ENCODE peak calls at places on chromosomes 3 and 15, in nine cellular contexts. One of them, this sample, is unnamed.

GRCh38 chr15:71599404-71600225 is 210.7 kb upstream of the NR2E3 start:
- DNase-seq in PC-9: no peak
- DNase-seq in activated gamma-delta T cell treated with Interleukin-2 at 50 U/mL for 16 hours: no peak
- DNase-seq in GM23338: no peak
- DNase-seq in activated naive CD4-positive, alpha-beta T cell: no peak
- DNase-seq in NCI-H1417: no peak
- DNase-seq in A172: no peak
- DNase-seq in K562: no peak
- DNase-seq in AML-193: no peak
- DNase-seq in this sample: peak; percentile 76

GRCh38 chr3:197013989-197014388 is 15.6 kb downstream of the MELTF start:
- DNase-seq in PC-9: no peak
- DNase-seq in activated gamma-delta T cell treated with Interleukin-2 at 50 U/mL for 16 hours: no peak
- DNase-seq in GM23338: no peak
- DNase-seq in activated naive CD4-positive, alpha-beta T cell: no peak
- DNase-seq in NCI-H1417: no peak
- DNase-seq in A172: no peak
- DNase-seq in K562: no peak
- DNase-seq in AML-193: no peak
- DNase-seq in this sample: no peak

GRCh38 chr3:39638286-39638685 is 170.8 kb downstream of the MOBP start:
- DNase-seq in PC-9: no peak
- DNase-seq in activated gamma-delta T cell treated with Interleukin-2 at 50 U/mL for 16 hours: no peak
- DNase-seq in GM23338: no peak
- DNase-seq in activated naive CD4-positive, alpha-beta T cell: no peak
- DNase-seq in NCI-H1417: no peak
- DNase-seq in A172: peak; percentile 19
- DNase-seq in K562: no peak
- DNase-seq in AML-193: no peak
- DNase-seq in this sample: no peak

GRCh38 chr3:35664460-35664919 is 25.2 kb downstream of the ARPP21 start:
- DNase-seq in PC-9: no peak
- DNase-seq in activated gamma-delta T cell treated with Interleukin-2 at 50 U/mL for 16 hours: no peak
- DNase-seq in GM23338: peak; percentile 52
- DNase-seq in activated naive CD4-positive, alpha-beta T cell: no peak
- DNase-seq in NCI-H1417: peak; percentile 75
- DNase-seq in A172: peak; percentile 46
- DNase-seq in K562: no peak
- DNase-seq in AML-193: no peak
- DNase-seq in this sample: peak; percentile 89

GRCh38 chr3:5787863-5788488 is 600.5 kb downstream of the EDEM1 start:
- DNase-seq in PC-9: no peak
- DNase-seq in activated gamma-delta T cell treated with Interleukin-2 at 50 U/mL for 16 hours: no peak
- DNase-seq in GM23338: no peak
- DNase-seq in activated naive CD4-positive, alpha-beta T cell: no peak
- DNase-seq in NCI-H1417: peak; percentile 5
- DNase-seq in A172: no peak
- DNase-seq in K562: peak; percentile 26
- DNase-seq in AML-193: no peak
- DNase-seq in this sample: peak; percentile 70

GRCh38 chr15:57217716-57218598 is 158.3 kb upstream of the CGNL1 start:
- DNase-seq in PC-9: no peak
- DNase-seq in activated gamma-delta T cell treated with Interleukin-2 at 50 U/mL for 16 hours: no peak
- DNase-seq in GM23338: no peak
- DNase-seq in activated naive CD4-positive, alpha-beta T cell: no peak
- DNase-seq in NCI-H1417: peak; percentile 35
- DNase-seq in A172: peak; percentile 14
- DNase-seq in K562: no peak
- DNase-seq in AML-193: no peak
- DNase-seq in this sample: peak; percentile 76

GRCh38 chr15:80041497-80042253 is 17.8 kb upstream of the ZFAND6 start:
- DNase-seq in PC-9: no peak
- DNase-seq in activated gamma-delta T cell treated with Interleukin-2 at 50 U/mL for 16 hours: no peak
- DNase-seq in GM23338: no peak
- DNase-seq in activated naive CD4-positive, alpha-beta T cell: no peak
- DNase-seq in NCI-H1417: no peak
- DNase-seq in A172: no peak
- DNase-seq in K562: no peak
- DNase-seq in AML-193: no peak
- DNase-seq in this sample: no peak

GRCh38 chr3:66485291-66485968 is 15.4 kb downstream of the LRIG1 start:
- DNase-seq in PC-9: no peak
- DNase-seq in activated gamma-delta T cell treated with Interleukin-2 at 50 U/mL for 16 hours: no peak
- DNase-seq in GM23338: no peak
- DNase-seq in activated naive CD4-positive, alpha-beta T cell: no peak
- DNase-seq in NCI-H1417: no peak
- DNase-seq in A172: peak; percentile 32
- DNase-seq in K562: no peak
- DNase-seq in AML-193: no peak
- DNase-seq in this sample: peak; percentile 67

GRCh38 chr3:196660381-196661166 is 21.1 kb downstream of the NRROS start:
- DNase-seq in PC-9: no peak
- DNase-seq in activated gamma-delta T cell treated with Interleukin-2 at 50 U/mL for 16 hours: no peak
- DNase-seq in GM23338: no peak
- DNase-seq in activated naive CD4-positive, alpha-beta T cell: no peak
- DNase-seq in NCI-H1417: no peak
- DNase-seq in A172: no peak
- DNase-seq in K562: no peak
- DNase-seq in AML-193: no peak
- DNase-seq in this sample: no peak

GRCh38 chr3:72088486-72089025 is 303.6 kb upstream of the PROK2 start:
- DNase-seq in PC-9: no peak
- DNase-seq in activated gamma-delta T cell treated with Interleukin-2 at 50 U/mL for 16 hours: no peak
- DNase-seq in GM23338: peak; percentile 14
- DNase-seq in activated naive CD4-positive, alpha-beta T cell: no peak
- DNase-seq in NCI-H1417: no peak
- DNase-seq in A172: no peak
- DNase-seq in K562: no peak
- DNase-seq in AML-193: no peak
- DNase-seq in this sample: no peak

GRCh38 chr15:81480645-81481053 is 106.6 kb upstream of the TMC3 start:
- DNase-seq in PC-9: no peak
- DNase-seq in activated gamma-delta T cell treated with Interleukin-2 at 50 U/mL for 16 hours: peak; percentile 8
- DNase-seq in GM23338: peak; percentile 78
- DNase-seq in activated naive CD4-positive, alpha-beta T cell: no peak
- DNase-seq in NCI-H1417: peak; percentile 68
- DNase-seq in A172: peak; percentile 43
- DNase-seq in K562: peak; percentile 27
- DNase-seq in AML-193: peak; percentile 50
- DNase-seq in this sample: peak; percentile 77

GRCh38 chr3:127483902-127484591 is 106.5 kb downstream of the TPRA1 start:
- DNase-seq in PC-9: no peak
- DNase-seq in activated gamma-delta T cell treated with Interleukin-2 at 50 U/mL for 16 hours: no peak
- DNase-seq in GM23338: no peak
- DNase-seq in activated naive CD4-positive, alpha-beta T cell: no peak
- DNase-seq in NCI-H1417: no peak
- DNase-seq in A172: no peak
- DNase-seq in K562: no peak
- DNase-seq in AML-193: no peak
- DNase-seq in this sample: peak; percentile 12